ENCODE peak calls at places on chromosome 13, in five cellular contexts. P is prostate gland, E is AG04450, U is ovary, G is aorta. T is an unnamed sample.

GRCh38 chr13:47457631-47458030 is 543.4 kb downstream of the SUCLA2 start:
- DNase-seq in P (no peak), E (no peak), U (no peak), G (no peak), T (no peak)

GRCh38 chr13:82713681-82714405 is 1168.4 kb downstream of the SLITRK1 start:
- DNase-seq in P (no peak), E (no peak), U (no peak), G (no peak), T (no peak)

GRCh38 chr13:23140492-23140891 is 40.3 kb upstream of the SGCG start:
- DNase-seq in P (no peak), E (no peak), U (no peak), G (no peak), T (no peak)

GRCh38 chr13:66915596-66916185 is 314.4 kb downstream of the PCDH9 start:
- DNase-seq in P (no peak), E (no peak), U (no peak), G (no peak), T (no peak)

GRCh38 chr13:73158851-73159250 is 100.0 kb downstream of the KLF5 start:
- DNase-seq in P (no peak), E (peak; percentile 30), U (no peak), G (no peak), T (no peak)

GRCh38 chr13:51262501-51263211 is 40.5 kb downstream of the FAM124A start:
- DNase-seq in P (no peak), E (no peak), U (no peak), G (no peak), T (no peak)

GRCh38 chr13:24032252-24032651 is 128.3 kb upstream of the SPATA13 start:
- DNase-seq in P (no peak), E (peak; percentile 65), U (no peak), G (no peak), T (no peak)

GRCh38 chr13:92390217-92390616 is 836.4 kb upstream of the GPC6 start:
- DNase-seq in P (no peak), E (no peak), U (no peak), G (no peak), T (no peak)

GRCh38 chr13:91323349-91323748 is 24.1 kb upstream of the MIR17HG start:
- DNase-seq in P (no peak), E (no peak), U (no peak), G (no peak), T (no peak)

GRCh38 chr13:22161871-22162270 is 491.0 kb downstream of the FGF9 start:
- DNase-seq in P (no peak), E (no peak), U (no peak), G (no peak), T (no peak)

GRCh38 chr13:46160474-46161066 is 21.4 kb downstream of the LCP1 start:
- DNase-seq in P (no peak), E (peak; percentile 11), U (no peak), G (no peak), T (no peak)

GRCh38 chr13:87147076-87147475 is 524.1 kb upstream of the SLITRK5 start:
- DNase-seq in P (no peak), E (no peak), U (no peak), G (no peak), T (no peak)

GRCh38 chr13:25753976-25754375 is 297.8 kb downstream of the SHISA2 start:
- DNase-seq in P (no peak), E (no peak), U (no peak), G (no peak), T (no peak)

GRCh38 chr13:32092471-32092870 is 60.9 kb downstream of the FRY start:
- DNase-seq in P (no peak), E (no peak), U (no peak), G (no peak), T (no peak)

GRCh38 chr13:96768524-96768923 is 225.8 kb downstream of the OXGR1 start:
- DNase-seq in P (no peak), E (no peak), U (no peak), G (no peak), T (no peak)

GRCh38 chr13:94065741-94066140 is 413.7 kb downstream of the DCT start:
- DNase-seq in P (no peak), E (peak; percentile 23), U (no peak), G (no peak), T (no peak)

GRCh38 chr13:78325585-78325984 is 277.8 kb downstream of the POU4F1 start:
- DNase-seq in P (no peak), E (no peak), U (no peak), G (no peak), T (no peak)

GRCh38 chr13:24921003-24921402 is 157.0 kb downstream of the RNF17 start:
- DNase-seq in P (no peak), E (no peak), U (no peak), G (no peak), T (no peak)

GRCh38 chr13:52414963-52415362 is 9.0 kb upstream of the THSD1 start:
- DNase-seq in P (no peak), E (no peak), U (no peak), G (no peak), T (no peak)

GRCh38 chr13:36880961-36881360 is 39.1 kb downstream of the SMAD9 start:
- DNase-seq in P (no peak), E (no peak), U (no peak), G (no peak), T (no peak)

GRCh38 chr13:51501592-51502205 is 48.9 kb upstream of the INTS6 start:
- DNase-seq in P (no peak), E (no peak), U (no peak), G (no peak), T (no peak)

GRCh38 chr13:33490461-33491327 is 205.1 kb upstream of the STARD13 start:
- DNase-seq in P (no peak), E (no peak), U (no peak), G (peak; percentile 42), T (no peak)

GRCh38 chr13:34155931-34156607 is 338.1 kb downstream of the RFC3 start:
- DNase-seq in P (no peak), E (no peak), U (no peak), G (no peak), T (peak; percentile 29)

GRCh38 chr13:75776550-75776949 is 140.4 kb downstream of the LMO7 start:
- DNase-seq in P (no peak), E (no peak), U (no peak), G (no peak), T (no peak)

GRCh38 chr13:23871616-23872220 is 17.5 kb downstream of the MIPEP start:
- DNase-seq in P (no peak), E (no peak), U (no peak), G (no peak), T (no peak)

GRCh38 chr13:63643543-63643942 is 2227.9 kb upstream of the PCDH20 start:
- DNase-seq in P (no peak), E (no peak), U (no peak), G (no peak), T (no peak)

GRCh38 chr13:52776726-52777125 is 37.1 kb upstream of the CNMD start:
- DNase-seq in P (no peak), E (no peak), U (no peak), G (no peak), T (no peak)

GRCh38 chr13:43054803-43055802 is 31.7 kb downstream of the DNAJC15 start:
- DNase-seq in P (peak; percentile 18), E (peak; percentile 66), U (peak; percentile 54), G (no peak), T (peak; percentile 52)

GRCh38 chr13:43061496-43062280 is 38.3 kb downstream of the DNAJC15 start:
- DNase-seq in P (no peak), E (no peak), U (no peak), G (no peak), T (no peak)

GRCh38 chr13:43057653-43058317 is 34.4 kb downstream of the DNAJC15 start:
- DNase-seq in P (no peak), E (no peak), U (no peak), G (no peak), T (no peak)

GRCh38 chr13:43058318-43058674 is 34.9 kb downstream of the DNAJC15 start:
- DNase-seq in P (no peak), E (no peak), U (no peak), G (no peak), T (peak; percentile 70)

DNA sequence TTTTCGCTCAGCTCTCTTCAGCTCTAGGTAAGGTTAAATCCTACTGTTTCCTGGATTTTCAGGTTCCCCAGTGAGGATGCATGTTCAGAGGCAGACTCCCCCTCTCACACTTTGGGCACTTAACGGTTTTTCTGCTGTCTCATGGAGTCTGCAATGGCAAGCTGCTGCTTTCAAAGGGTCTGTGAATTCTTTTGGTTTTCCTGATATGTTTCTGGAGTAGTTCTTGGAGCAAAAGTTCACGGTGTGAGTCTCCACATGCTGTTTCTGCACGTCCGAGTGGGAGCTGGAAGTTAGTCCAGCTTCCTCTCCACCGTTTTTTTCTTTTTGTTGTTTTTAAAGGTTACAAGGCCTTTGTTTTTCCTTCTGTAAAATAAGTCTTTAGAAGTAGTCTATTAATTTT is 35.5 kb downstream of the DNAJC15 start:
- DNase-seq in P (no peak), E (no peak), U (no peak), G (no peak), T (no peak)
- H3K27ac ChIP-seq in P (no peak overlapping the region), E (no peak overlapping the region), U (no peak overlapping the region), G (no peak overlapping the region), T (peak overlapping the region; percentile 65)

GRCh38 chr13:44169018-44169909 is 204.4 kb upstream of the SERP2 start:
- DNase-seq in P (no peak), E (no peak), U (no peak), G (no peak), T (no peak)

GRCh38 chr13:44171151-44171550 is 202.5 kb upstream of the SERP2 start:
- DNase-seq in P (no peak), E (no peak), U (no peak), G (no peak), T (no peak)

GRCh38 chr13:44172411-44172810 is 201.2 kb upstream of the SERP2 start:
- DNase-seq in P (no peak), E (no peak), U (no peak), G (no peak), T (no peak)

GRCh38 chr13:44171861-44172260 is 201.8 kb upstream of the SERP2 start:
- DNase-seq in P (no peak), E (no peak), U (no peak), G (no peak), T (no peak)

GRCh38 chr13:44170731-44171130 is 202.9 kb upstream of the SERP2 start:
- DNase-seq in P (no peak), E (no peak), U (no peak), G (no peak), T (no peak)
- H3K9me3 ChIP-seq in P (no peaks in the 10 kb centered on the region), E (no peaks in the 10 kb centered on the region), U (no peaks in the 10 kb centered on the region), G (no peaks in the 10 kb centered on the region), T (no peaks in the 10 kb centered on the region)

GRCh38 chr13:99425485-99426341 is 75.6 kb upstream of the TM9SF2 start:
- DNase-seq in P (no peak), E (no peak), U (no peak), G (peak; percentile 60), T (peak; percentile 44)
- H3K27ac ChIP-seq in P (no peak overlapping the region), E (no peak overlapping the region), U (no peak overlapping the region), G (no peak overlapping the region), T (peak overlapping the region; percentile 33)

DNA sequence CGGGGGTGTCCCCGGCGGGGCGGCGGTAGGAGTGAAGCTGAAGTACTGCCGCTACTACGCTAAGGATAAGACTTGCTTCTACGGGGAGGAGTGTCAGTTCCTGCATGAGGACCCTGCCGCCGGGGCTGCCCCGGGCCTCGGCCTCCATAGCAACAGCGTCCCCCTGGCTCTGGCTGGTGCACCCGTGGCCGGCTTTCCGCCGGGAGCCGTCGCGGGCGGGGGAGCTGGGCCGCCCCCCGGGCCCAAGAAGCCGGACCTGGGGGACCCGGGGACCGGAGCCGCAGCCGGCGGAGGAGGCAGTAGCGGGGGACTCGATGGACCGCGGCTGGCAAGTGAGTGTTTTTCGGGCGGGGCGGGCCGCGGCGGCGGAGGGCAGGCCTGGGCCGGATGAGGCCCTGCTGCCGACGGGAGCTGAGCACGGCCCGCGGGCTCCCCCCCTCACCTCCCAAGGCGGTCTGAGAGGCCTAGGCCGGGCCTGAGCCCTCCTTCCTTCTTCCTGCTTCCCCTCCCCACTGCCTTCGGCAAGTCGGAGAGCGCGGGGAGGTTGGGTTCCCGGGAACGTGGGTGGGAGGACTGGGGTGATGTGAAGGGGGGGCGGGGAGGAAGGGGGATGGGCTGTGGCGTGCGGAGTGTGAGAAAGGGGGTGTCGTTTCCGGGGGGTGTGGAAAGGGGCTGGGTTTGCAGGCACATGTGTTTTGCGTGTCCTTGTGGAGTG is 568 bp downstream of the PAN3 start:
- DNase-seq in P (peak; percentile 70), E (peak; percentile 85), U (peak; percentile 86), G (peak; percentile 88), T (peak; percentile 91)
- H3K9me3 ChIP-seq in P (no peaks in the 10 kb centered on the region), E (no peaks in the 10 kb centered on the region), U (no peaks in the 10 kb centered on the region), G (no peaks in the 10 kb centered on the region), T (no peaks in the 10 kb centered on the region)

T was measured in colonic mucosa.